ENCODE peak calls at places on chromosomes 11 and 22, in seven cellular contexts. P, E, T, F, I, Q and C are unnamed samples.
A peak's percentile ranks its signal among the peaks of the same experiment; 100 is the strongest.

GRCh38 chr22:22241554-22241898 is 3.1 kb upstream of the VPREB1 start:
- DNase-seq in I (no peak), P (no peak), E (no peak), Q (no peak), F (no peak), T (no peak), C (no peak)

GRCh38 chr11:69138265-69138664 is 17.5 kb upstream of the SMIM38 start:
- DNase-seq in I (peak; percentile 59), E (no peak), P (no peak), Q (no peak), T (no peak), F (no peak), C (no peak)

GRCh38 chr11:95750101-95750500 is 39.5 kb downstream of the FAM76B start:
- DNase-seq in P (no peak), E (no peak), F (no peak), I (no peak), Q (no peak), T (no peak), C (no peak)

GRCh38 chr22:48782817-48783511 is 1044.7 kb downstream of the BRD1 start:
- DNase-seq in E (no peak), P (no peak), T (no peak), Q (no peak), I (no peak), F (peak; percentile 59), C (no peak)

GRCh38 chr11:78318321-78318720 is 99.3 kb downstream of the GAB2 start:
- DNase-seq in T (no peak), I (no peak), Q (no peak), E (no peak), F (no peak), P (no peak), C (no peak)

GRCh38 chr11:117107701-117108590 is 9.7 kb upstream of the SIK3 start:
- DNase-seq in P (no peak), Q (no peak), E (no peak), I (no peak), F (no peak), T (no peak), C (no peak)

GRCh38 chr22:38831166-38831945 is 12.5 kb downstream of the NPTXR start:
- DNase-seq in F (no peak), I (no peak), Q (no peak), T (no peak), P (no peak), E (no peak), C (no peak)

GRCh38 chr22:21837184-21837979 is 30.1 kb downstream of the MAPK1 start:
- DNase-seq in I (no peak), Q (no peak), F (no peak), P (no peak), E (no peak), T (no peak), C (no peak)

GRCh38 chr11:60987577-60988277 is 16.2 kb downstream of the CD6 start:
- DNase-seq in E (no peak), F (no peak), P (no peak), I (no peak), Q (no peak), T (no peak), C (no peak)

GRCh38 chr22:25942989-25943411 is 201.0 kb downstream of the MYO18B start:
- DNase-seq in Q (no peak), F (peak; percentile 68), I (no peak), E (peak; percentile 96), P (no peak), T (peak; percentile 58), C (no peak)